ENCODE peak calls at places on chromosomes 12 and 14, in eight cellular contexts. One of them, this sample, is unnamed.

GRCh38 chr12:72230589-72230988 is 41.6 kb upstream of the TRHDE start:
- DNase-seq in prostate gland: no peak
- DNase-seq in astrocyte: peak
- DNase-seq in ACHN: no peak
- DNase-seq in activated T-helper 9 cell treated with anti-CD3 and anti-CD28 coated beads, Interleukin-2, amount 50 U/mL, for 16 hours: no peak
- DNase-seq in GM13976: no peak
- DNase-seq in stimulated activated CD8-positive, alpha-beta memory T cell treated with anti-CD3 and anti-CD28 coated beads, Interleukin-4, amount 100 ng/mL, for 48 hours: no peak
- DNase-seq in stimulated activated CD4-positive, alpha-beta T cell treated with anti-CD3 and anti-CD28 coated beads, Interleukin-4, amount 100 ng/mL, for 4 hours: no peak
- DNase-seq in this sample: no peak

GRCh38 chr12:121748218-121748570 is 35.6 kb downstream of the TMEM120B start:
- DNase-seq in activated T-helper 9 cell treated with anti-CD3 and anti-CD28 coated beads, Interleukin-2, amount 50 U/mL, for 16 hours: no peak
- DNase-seq in stimulated activated CD4-positive, alpha-beta T cell treated with anti-CD3 and anti-CD28 coated beads, Interleukin-4, amount 100 ng/mL, for 4 hours: no peak
- DNase-seq in astrocyte: no peak
- DNase-seq in GM13976: no peak
- DNase-seq in prostate gland: no peak
- DNase-seq in stimulated activated CD8-positive, alpha-beta memory T cell treated with anti-CD3 and anti-CD28 coated beads, Interleukin-4, amount 100 ng/mL, for 48 hours: no peak
- DNase-seq in ACHN: no peak
- DNase-seq in this sample: no peak

GRCh38 chr12:110246690-110247339 is 34.2 kb upstream of the ATP2A2 start:
- DNase-seq in prostate gland: peak
- DNase-seq in astrocyte: no peak
- DNase-seq in ACHN: no peak
- DNase-seq in stimulated activated CD4-positive, alpha-beta T cell treated with anti-CD3 and anti-CD28 coated beads, Interleukin-4, amount 100 ng/mL, for 4 hours: no peak
- DNase-seq in stimulated activated CD8-positive, alpha-beta memory T cell treated with anti-CD3 and anti-CD28 coated beads, Interleukin-4, amount 100 ng/mL, for 48 hours: no peak
- DNase-seq in GM13976: no peak
- DNase-seq in activated T-helper 9 cell treated with anti-CD3 and anti-CD28 coated beads, Interleukin-2, amount 50 U/mL, for 16 hours: no peak
- DNase-seq in this sample: no peak

GRCh38 chr12:113208041-113208934 is 13.0 kb upstream of the TPCN1 start:
- DNase-seq in prostate gland: no peak
- DNase-seq in stimulated activated CD4-positive, alpha-beta T cell treated with anti-CD3 and anti-CD28 coated beads, Interleukin-4, amount 100 ng/mL, for 4 hours: peak
- DNase-seq in activated T-helper 9 cell treated with anti-CD3 and anti-CD28 coated beads, Interleukin-2, amount 50 U/mL, for 16 hours: peak
- DNase-seq in GM13976: peak
- DNase-seq in ACHN: no peak
- DNase-seq in astrocyte: no peak
- DNase-seq in stimulated activated CD8-positive, alpha-beta memory T cell treated with anti-CD3 and anti-CD28 coated beads, Interleukin-4, amount 100 ng/mL, for 48 hours: peak
- DNase-seq in this sample: peak

GRCh38 chr12:132062481-132062880 is 81.6 kb downstream of the DDX51 start:
- DNase-seq in stimulated activated CD8-positive, alpha-beta memory T cell treated with anti-CD3 and anti-CD28 coated beads, Interleukin-4, amount 100 ng/mL, for 48 hours: no peak
- DNase-seq in activated T-helper 9 cell treated with anti-CD3 and anti-CD28 coated beads, Interleukin-2, amount 50 U/mL, for 16 hours: no peak
- DNase-seq in prostate gland: no peak
- DNase-seq in GM13976: no peak
- DNase-seq in stimulated activated CD4-positive, alpha-beta T cell treated with anti-CD3 and anti-CD28 coated beads, Interleukin-4, amount 100 ng/mL, for 4 hours: no peak
- DNase-seq in ACHN: no peak
- DNase-seq in astrocyte: no peak
- DNase-seq in this sample: peak

GRCh38 chr14:20343855-20344205 is 395 bp downstream of the PARP2 start:
- DNase-seq in stimulated activated CD8-positive, alpha-beta memory T cell treated with anti-CD3 and anti-CD28 coated beads, Interleukin-4, amount 100 ng/mL, for 48 hours: no peak
- DNase-seq in astrocyte: peak
- DNase-seq in GM13976: no peak
- DNase-seq in ACHN: peak
- DNase-seq in stimulated activated CD4-positive, alpha-beta T cell treated with anti-CD3 and anti-CD28 coated beads, Interleukin-4, amount 100 ng/mL, for 4 hours: no peak
- DNase-seq in activated T-helper 9 cell treated with anti-CD3 and anti-CD28 coated beads, Interleukin-2, amount 50 U/mL, for 16 hours: no peak
- DNase-seq in prostate gland: no peak
- DNase-seq in this sample: no peak

GRCh38 chr14:104247336-104248202 is 109.2 kb downstream of the KIF26A start:
- DNase-seq in ACHN: no peak
- DNase-seq in activated T-helper 9 cell treated with anti-CD3 and anti-CD28 coated beads, Interleukin-2, amount 50 U/mL, for 16 hours: no peak
- DNase-seq in stimulated activated CD4-positive, alpha-beta T cell treated with anti-CD3 and anti-CD28 coated beads, Interleukin-4, amount 100 ng/mL, for 4 hours: no peak
- DNase-seq in prostate gland: no peak
- DNase-seq in stimulated activated CD8-positive, alpha-beta memory T cell treated with anti-CD3 and anti-CD28 coated beads, Interleukin-4, amount 100 ng/mL, for 48 hours: no peak
- DNase-seq in GM13976: no peak
- DNase-seq in astrocyte: no peak
- DNase-seq in this sample: peak

GRCh38 chr12:87793134-87793533 is 236.1 kb downstream of the C12orf50 start:
- DNase-seq in activated T-helper 9 cell treated with anti-CD3 and anti-CD28 coated beads, Interleukin-2, amount 50 U/mL, for 16 hours: no peak
- DNase-seq in GM13976: no peak
- DNase-seq in astrocyte: peak
- DNase-seq in prostate gland: no peak
- DNase-seq in stimulated activated CD4-positive, alpha-beta T cell treated with anti-CD3 and anti-CD28 coated beads, Interleukin-4, amount 100 ng/mL, for 4 hours: no peak
- DNase-seq in stimulated activated CD8-positive, alpha-beta memory T cell treated with anti-CD3 and anti-CD28 coated beads, Interleukin-4, amount 100 ng/mL, for 48 hours: no peak
- DNase-seq in ACHN: no peak
- DNase-seq in this sample: no peak

GRCh38 chr12:4909734-4910501 is at the start of gene KCNA1:
- DNase-seq in stimulated activated CD8-positive, alpha-beta memory T cell treated with anti-CD3 and anti-CD28 coated beads, Interleukin-4, amount 100 ng/mL, for 48 hours: peak
- DNase-seq in stimulated activated CD4-positive, alpha-beta T cell treated with anti-CD3 and anti-CD28 coated beads, Interleukin-4, amount 100 ng/mL, for 4 hours: peak
- DNase-seq in prostate gland: no peak
- DNase-seq in GM13976: peak
- DNase-seq in astrocyte: peak
- DNase-seq in activated T-helper 9 cell treated with anti-CD3 and anti-CD28 coated beads, Interleukin-2, amount 50 U/mL, for 16 hours: no peak
- DNase-seq in ACHN: no peak
- DNase-seq in this sample: no peak

GRCh38 chr14:57487771-57488170 is 5.9 kb downstream of the CCDC198 start:
- DNase-seq in stimulated activated CD4-positive, alpha-beta T cell treated with anti-CD3 and anti-CD28 coated beads, Interleukin-4, amount 100 ng/mL, for 4 hours: no peak
- DNase-seq in prostate gland: no peak
- DNase-seq in stimulated activated CD8-positive, alpha-beta memory T cell treated with anti-CD3 and anti-CD28 coated beads, Interleukin-4, amount 100 ng/mL, for 48 hours: no peak
- DNase-seq in astrocyte: peak
- DNase-seq in activated T-helper 9 cell treated with anti-CD3 and anti-CD28 coated beads, Interleukin-2, amount 50 U/mL, for 16 hours: no peak
- DNase-seq in ACHN: peak
- DNase-seq in GM13976: no peak
- DNase-seq in this sample: no peak

GRCh38 chr14:52703225-52703624 is 3.8 kb upstream of the PSMC6 start:
- DNase-seq in astrocyte: peak
- DNase-seq in activated T-helper 9 cell treated with anti-CD3 and anti-CD28 coated beads, Interleukin-2, amount 50 U/mL, for 16 hours: no peak
- DNase-seq in stimulated activated CD8-positive, alpha-beta memory T cell treated with anti-CD3 and anti-CD28 coated beads, Interleukin-4, amount 100 ng/mL, for 48 hours: no peak
- DNase-seq in ACHN: peak
- DNase-seq in GM13976: no peak
- DNase-seq in stimulated activated CD4-positive, alpha-beta T cell treated with anti-CD3 and anti-CD28 coated beads, Interleukin-4, amount 100 ng/mL, for 4 hours: no peak
- DNase-seq in prostate gland: peak
- DNase-seq in this sample: no peak

GRCh38 chr12:108827941-108828340 is 29.4 kb downstream of the SSH1 start:
- DNase-seq in stimulated activated CD8-positive, alpha-beta memory T cell treated with anti-CD3 and anti-CD28 coated beads, Interleukin-4, amount 100 ng/mL, for 48 hours: no peak
- DNase-seq in activated T-helper 9 cell treated with anti-CD3 and anti-CD28 coated beads, Interleukin-2, amount 50 U/mL, for 16 hours: no peak
- DNase-seq in stimulated activated CD4-positive, alpha-beta T cell treated with anti-CD3 and anti-CD28 coated beads, Interleukin-4, amount 100 ng/mL, for 4 hours: no peak
- DNase-seq in GM13976: no peak
- DNase-seq in ACHN: no peak
- DNase-seq in astrocyte: no peak
- DNase-seq in prostate gland: no peak
- DNase-seq in this sample: peak

GRCh38 chr12:50222275-50222783 is 55.2 kb upstream of the CERS5 start:
- DNase-seq in activated T-helper 9 cell treated with anti-CD3 and anti-CD28 coated beads, Interleukin-2, amount 50 U/mL, for 16 hours: no peak
- DNase-seq in ACHN: peak
- DNase-seq in stimulated activated CD8-positive, alpha-beta memory T cell treated with anti-CD3 and anti-CD28 coated beads, Interleukin-4, amount 100 ng/mL, for 48 hours: peak
- DNase-seq in stimulated activated CD4-positive, alpha-beta T cell treated with anti-CD3 and anti-CD28 coated beads, Interleukin-4, amount 100 ng/mL, for 4 hours: no peak
- DNase-seq in GM13976: peak
- DNase-seq in astrocyte: peak
- DNase-seq in prostate gland: peak
- DNase-seq in this sample: no peak

GRCh38 chr14:97058071-97058470 is 260.9 kb downstream of the VRK1 start:
- DNase-seq in astrocyte: no peak
- DNase-seq in stimulated activated CD4-positive, alpha-beta T cell treated with anti-CD3 and anti-CD28 coated beads, Interleukin-4, amount 100 ng/mL, for 4 hours: no peak
- DNase-seq in stimulated activated CD8-positive, alpha-beta memory T cell treated with anti-CD3 and anti-CD28 coated beads, Interleukin-4, amount 100 ng/mL, for 48 hours: no peak
- DNase-seq in ACHN: no peak
- DNase-seq in GM13976: no peak
- DNase-seq in activated T-helper 9 cell treated with anti-CD3 and anti-CD28 coated beads, Interleukin-2, amount 50 U/mL, for 16 hours: no peak
- DNase-seq in prostate gland: no peak
- DNase-seq in this sample: no peak

GRCh38 chr12:53161119-53161911 is 19.2 kb upstream of the ZNF740 start:
- DNase-seq in ACHN: no peak
- DNase-seq in GM13976: no peak
- DNase-seq in stimulated activated CD8-positive, alpha-beta memory T cell treated with anti-CD3 and anti-CD28 coated beads, Interleukin-4, amount 100 ng/mL, for 48 hours: no peak
- DNase-seq in stimulated activated CD4-positive, alpha-beta T cell treated with anti-CD3 and anti-CD28 coated beads, Interleukin-4, amount 100 ng/mL, for 4 hours: no peak
- DNase-seq in astrocyte: no peak
- DNase-seq in activated T-helper 9 cell treated with anti-CD3 and anti-CD28 coated beads, Interleukin-2, amount 50 U/mL, for 16 hours: no peak
- DNase-seq in prostate gland: no peak
- DNase-seq in this sample: no peak

GRCh38 chr12:113766133-113766879 is 199.8 kb downstream of the RBM19 start:
- DNase-seq in stimulated activated CD8-positive, alpha-beta memory T cell treated with anti-CD3 and anti-CD28 coated beads, Interleukin-4, amount 100 ng/mL, for 48 hours: no peak
- DNase-seq in activated T-helper 9 cell treated with anti-CD3 and anti-CD28 coated beads, Interleukin-2, amount 50 U/mL, for 16 hours: no peak
- DNase-seq in ACHN: no peak
- DNase-seq in GM13976: no peak
- DNase-seq in prostate gland: no peak
- DNase-seq in astrocyte: no peak
- DNase-seq in stimulated activated CD4-positive, alpha-beta T cell treated with anti-CD3 and anti-CD28 coated beads, Interleukin-4, amount 100 ng/mL, for 4 hours: no peak
- DNase-seq in this sample: no peak

GRCh38 chr14:71658261-71658860 is 273.9 kb upstream of the RGS6 start:
- DNase-seq in stimulated activated CD8-positive, alpha-beta memory T cell treated with anti-CD3 and anti-CD28 coated beads, Interleukin-4, amount 100 ng/mL, for 48 hours: no peak
- DNase-seq in stimulated activated CD4-positive, alpha-beta T cell treated with anti-CD3 and anti-CD28 coated beads, Interleukin-4, amount 100 ng/mL, for 4 hours: no peak
- DNase-seq in astrocyte: peak
- DNase-seq in GM13976: no peak
- DNase-seq in ACHN: no peak
- DNase-seq in prostate gland: no peak
- DNase-seq in activated T-helper 9 cell treated with anti-CD3 and anti-CD28 coated beads, Interleukin-2, amount 50 U/mL, for 16 hours: no peak
- DNase-seq in this sample: no peak

GRCh38 chr12:107200394-107200793 is 107.0 kb upstream of the CRY1 start:
- DNase-seq in GM13976: no peak
- DNase-seq in stimulated activated CD8-positive, alpha-beta memory T cell treated with anti-CD3 and anti-CD28 coated beads, Interleukin-4, amount 100 ng/mL, for 48 hours: no peak
- DNase-seq in stimulated activated CD4-positive, alpha-beta T cell treated with anti-CD3 and anti-CD28 coated beads, Interleukin-4, amount 100 ng/mL, for 4 hours: no peak
- DNase-seq in ACHN: peak
- DNase-seq in prostate gland: no peak
- DNase-seq in astrocyte: peak
- DNase-seq in activated T-helper 9 cell treated with anti-CD3 and anti-CD28 coated beads, Interleukin-2, amount 50 U/mL, for 16 hours: no peak
- DNase-seq in this sample: no peak

GRCh38 chr12:56154246-56154771 is 1.9 kb downstream of the MYL6B start:
- DNase-seq in stimulated activated CD8-positive, alpha-beta memory T cell treated with anti-CD3 and anti-CD28 coated beads, Interleukin-4, amount 100 ng/mL, for 48 hours: no peak
- DNase-seq in ACHN: no peak
- DNase-seq in astrocyte: no peak
- DNase-seq in prostate gland: no peak
- DNase-seq in stimulated activated CD4-positive, alpha-beta T cell treated with anti-CD3 and anti-CD28 coated beads, Interleukin-4, amount 100 ng/mL, for 4 hours: no peak
- DNase-seq in GM13976: no peak
- DNase-seq in activated T-helper 9 cell treated with anti-CD3 and anti-CD28 coated beads, Interleukin-2, amount 50 U/mL, for 16 hours: no peak
- DNase-seq in this sample: no peak

GRCh38 chr12:82774666-82775065 is 88.0 kb downstream of the TMTC2 start:
- DNase-seq in ACHN: no peak
- DNase-seq in prostate gland: no peak
- DNase-seq in astrocyte: no peak
- DNase-seq in stimulated activated CD4-positive, alpha-beta T cell treated with anti-CD3 and anti-CD28 coated beads, Interleukin-4, amount 100 ng/mL, for 4 hours: no peak
- DNase-seq in stimulated activated CD8-positive, alpha-beta memory T cell treated with anti-CD3 and anti-CD28 coated beads, Interleukin-4, amount 100 ng/mL, for 48 hours: no peak
- DNase-seq in activated T-helper 9 cell treated with anti-CD3 and anti-CD28 coated beads, Interleukin-2, amount 50 U/mL, for 16 hours: no peak
- DNase-seq in GM13976: no peak
- DNase-seq in this sample: no peak

GRCh38 chr12:52075409-52075724 is 4.1 kb upstream of the SMIM41 start:
- DNase-seq in prostate gland: peak
- DNase-seq in GM13976: no peak
- DNase-seq in stimulated activated CD4-positive, alpha-beta T cell treated with anti-CD3 and anti-CD28 coated beads, Interleukin-4, amount 100 ng/mL, for 4 hours: no peak
- DNase-seq in ACHN: no peak
- DNase-seq in activated T-helper 9 cell treated with anti-CD3 and anti-CD28 coated beads, Interleukin-2, amount 50 U/mL, for 16 hours: no peak
- DNase-seq in astrocyte: no peak
- DNase-seq in stimulated activated CD8-positive, alpha-beta memory T cell treated with anti-CD3 and anti-CD28 coated beads, Interleukin-4, amount 100 ng/mL, for 48 hours: no peak
- DNase-seq in this sample: no peak

GRCh38 chr12:95200128-95200973 is 16.9 kb downstream of the FGD6 start:
- DNase-seq in stimulated activated CD8-positive, alpha-beta memory T cell treated with anti-CD3 and anti-CD28 coated beads, Interleukin-4, amount 100 ng/mL, for 48 hours: no peak
- DNase-seq in prostate gland: no peak
- DNase-seq in GM13976: no peak
- DNase-seq in stimulated activated CD4-positive, alpha-beta T cell treated with anti-CD3 and anti-CD28 coated beads, Interleukin-4, amount 100 ng/mL, for 4 hours: no peak
- DNase-seq in ACHN: no peak
- DNase-seq in astrocyte: no peak
- DNase-seq in activated T-helper 9 cell treated with anti-CD3 and anti-CD28 coated beads, Interleukin-2, amount 50 U/mL, for 16 hours: no peak
- DNase-seq in this sample: no peak

GRCh38 chr12:3204143-3204542 is 127.0 kb downstream of the TSPAN9 start:
- DNase-seq in stimulated activated CD4-positive, alpha-beta T cell treated with anti-CD3 and anti-CD28 coated beads, Interleukin-4, amount 100 ng/mL, for 4 hours: no peak
- DNase-seq in activated T-helper 9 cell treated with anti-CD3 and anti-CD28 coated beads, Interleukin-2, amount 50 U/mL, for 16 hours: no peak
- DNase-seq in ACHN: no peak
- DNase-seq in prostate gland: no peak
- DNase-seq in astrocyte: no peak
- DNase-seq in stimulated activated CD8-positive, alpha-beta memory T cell treated with anti-CD3 and anti-CD28 coated beads, Interleukin-4, amount 100 ng/mL, for 48 hours: no peak
- DNase-seq in GM13976: no peak
- DNase-seq in this sample: no peak

GRCh38 chr12:43795716-43796282 is 10.3 kb downstream of the TWF1 start:
- DNase-seq in activated T-helper 9 cell treated with anti-CD3 and anti-CD28 coated beads, Interleukin-2, amount 50 U/mL, for 16 hours: no peak
- DNase-seq in GM13976: no peak
- DNase-seq in ACHN: no peak
- DNase-seq in astrocyte: no peak
- DNase-seq in prostate gland: no peak
- DNase-seq in stimulated activated CD4-positive, alpha-beta T cell treated with anti-CD3 and anti-CD28 coated beads, Interleukin-4, amount 100 ng/mL, for 4 hours: no peak
- DNase-seq in stimulated activated CD8-positive, alpha-beta memory T cell treated with anti-CD3 and anti-CD28 coated beads, Interleukin-4, amount 100 ng/mL, for 48 hours: no peak
- DNase-seq in this sample: no peak

GRCh38 chr14:74909911-74910310 is 13.1 kb downstream of the RPS6KL1 start:
- DNase-seq in activated T-helper 9 cell treated with anti-CD3 and anti-CD28 coated beads, Interleukin-2, amount 50 U/mL, for 16 hours: no peak
- DNase-seq in stimulated activated CD4-positive, alpha-beta T cell treated with anti-CD3 and anti-CD28 coated beads, Interleukin-4, amount 100 ng/mL, for 4 hours: no peak
- DNase-seq in prostate gland: no peak
- DNase-seq in astrocyte: no peak
- DNase-seq in stimulated activated CD8-positive, alpha-beta memory T cell treated with anti-CD3 and anti-CD28 coated beads, Interleukin-4, amount 100 ng/mL, for 48 hours: no peak
- DNase-seq in ACHN: no peak
- DNase-seq in GM13976: peak
- DNase-seq in this sample: no peak

GRCh38 chr12:54230555-54230954 is 41.8 kb upstream of the SMUG1 start:
- DNase-seq in activated T-helper 9 cell treated with anti-CD3 and anti-CD28 coated beads, Interleukin-2, amount 50 U/mL, for 16 hours: no peak
- DNase-seq in astrocyte: no peak
- DNase-seq in stimulated activated CD4-positive, alpha-beta T cell treated with anti-CD3 and anti-CD28 coated beads, Interleukin-4, amount 100 ng/mL, for 4 hours: no peak
- DNase-seq in GM13976: no peak
- DNase-seq in ACHN: no peak
- DNase-seq in stimulated activated CD8-positive, alpha-beta memory T cell treated with anti-CD3 and anti-CD28 coated beads, Interleukin-4, amount 100 ng/mL, for 48 hours: no peak
- DNase-seq in prostate gland: no peak
- DNase-seq in this sample: no peak

GRCh38 chr14:74697543-74697942 is 15.3 kb downstream of the AREL1 start:
- DNase-seq in activated T-helper 9 cell treated with anti-CD3 and anti-CD28 coated beads, Interleukin-2, amount 50 U/mL, for 16 hours: no peak
- DNase-seq in astrocyte: peak
- DNase-seq in GM13976: no peak
- DNase-seq in prostate gland: no peak
- DNase-seq in stimulated activated CD4-positive, alpha-beta T cell treated with anti-CD3 and anti-CD28 coated beads, Interleukin-4, amount 100 ng/mL, for 4 hours: no peak
- DNase-seq in stimulated activated CD8-positive, alpha-beta memory T cell treated with anti-CD3 and anti-CD28 coated beads, Interleukin-4, amount 100 ng/mL, for 48 hours: no peak
- DNase-seq in ACHN: no peak
- DNase-seq in this sample: no peak

GRCh38 chr12:6563448-6564050 is 4.5 kb downstream of the NOP2 start:
- DNase-seq in stimulated activated CD4-positive, alpha-beta T cell treated with anti-CD3 and anti-CD28 coated beads, Interleukin-4, amount 100 ng/mL, for 4 hours: peak
- DNase-seq in GM13976: peak
- DNase-seq in stimulated activated CD8-positive, alpha-beta memory T cell treated with anti-CD3 and anti-CD28 coated beads, Interleukin-4, amount 100 ng/mL, for 48 hours: peak
- DNase-seq in prostate gland: no peak
- DNase-seq in astrocyte: no peak
- DNase-seq in activated T-helper 9 cell treated with anti-CD3 and anti-CD28 coated beads, Interleukin-2, amount 50 U/mL, for 16 hours: peak
- DNase-seq in ACHN: peak
- DNase-seq in this sample: peak

GRCh38 chr12:25056486-25057130 is 107.7 kb upstream of the BCAT1 start:
- DNase-seq in stimulated activated CD4-positive, alpha-beta T cell treated with anti-CD3 and anti-CD28 coated beads, Interleukin-4, amount 100 ng/mL, for 4 hours: no peak
- DNase-seq in ACHN: no peak
- DNase-seq in GM13976: no peak
- DNase-seq in activated T-helper 9 cell treated with anti-CD3 and anti-CD28 coated beads, Interleukin-2, amount 50 U/mL, for 16 hours: no peak
- DNase-seq in stimulated activated CD8-positive, alpha-beta memory T cell treated with anti-CD3 and anti-CD28 coated beads, Interleukin-4, amount 100 ng/mL, for 48 hours: no peak
- DNase-seq in astrocyte: no peak
- DNase-seq in prostate gland: no peak
- DNase-seq in this sample: no peak

GRCh38 chr12:28023156-28023887 is 50.8 kb upstream of the PTHLH start:
- DNase-seq in GM13976: no peak
- DNase-seq in ACHN: peak
- DNase-seq in prostate gland: no peak
- DNase-seq in activated T-helper 9 cell treated with anti-CD3 and anti-CD28 coated beads, Interleukin-2, amount 50 U/mL, for 16 hours: no peak
- DNase-seq in stimulated activated CD8-positive, alpha-beta memory T cell treated with anti-CD3 and anti-CD28 coated beads, Interleukin-4, amount 100 ng/mL, for 48 hours: no peak
- DNase-seq in stimulated activated CD4-positive, alpha-beta T cell treated with anti-CD3 and anti-CD28 coated beads, Interleukin-4, amount 100 ng/mL, for 4 hours: no peak
- DNase-seq in astrocyte: peak
- DNase-seq in this sample: no peak

GRCh38 chr12:6828671-6829531 is 694 bp downstream of the P3H3 start:
- DNase-seq in prostate gland: peak
- DNase-seq in stimulated activated CD8-positive, alpha-beta memory T cell treated with anti-CD3 and anti-CD28 coated beads, Interleukin-4, amount 100 ng/mL, for 48 hours: peak
- DNase-seq in activated T-helper 9 cell treated with anti-CD3 and anti-CD28 coated beads, Interleukin-2, amount 50 U/mL, for 16 hours: peak
- DNase-seq in GM13976: peak
- DNase-seq in ACHN: peak
- DNase-seq in astrocyte: peak
- DNase-seq in stimulated activated CD4-positive, alpha-beta T cell treated with anti-CD3 and anti-CD28 coated beads, Interleukin-4, amount 100 ng/mL, for 4 hours: peak
- DNase-seq in this sample: peak

GRCh38 chr12:33438890-33439586 is 581 bp downstream of the SYT10 start:
- DNase-seq in stimulated activated CD8-positive, alpha-beta memory T cell treated with anti-CD3 and anti-CD28 coated beads, Interleukin-4, amount 100 ng/mL, for 48 hours: no peak
- DNase-seq in astrocyte: no peak
- DNase-seq in prostate gland: no peak
- DNase-seq in activated T-helper 9 cell treated with anti-CD3 and anti-CD28 coated beads, Interleukin-2, amount 50 U/mL, for 16 hours: no peak
- DNase-seq in ACHN: no peak
- DNase-seq in stimulated activated CD4-positive, alpha-beta T cell treated with anti-CD3 and anti-CD28 coated beads, Interleukin-4, amount 100 ng/mL, for 4 hours: no peak
- DNase-seq in GM13976: peak
- DNase-seq in this sample: peak

GRCh38 chr14:22337938-22338337 is 251.1 kb downstream of the DAD1 start:
- DNase-seq in GM13976: no peak
- DNase-seq in ACHN: no peak
- DNase-seq in stimulated activated CD4-positive, alpha-beta T cell treated with anti-CD3 and anti-CD28 coated beads, Interleukin-4, amount 100 ng/mL, for 4 hours: no peak
- DNase-seq in stimulated activated CD8-positive, alpha-beta memory T cell treated with anti-CD3 and anti-CD28 coated beads, Interleukin-4, amount 100 ng/mL, for 48 hours: no peak
- DNase-seq in activated T-helper 9 cell treated with anti-CD3 and anti-CD28 coated beads, Interleukin-2, amount 50 U/mL, for 16 hours: no peak
- DNase-seq in prostate gland: no peak
- DNase-seq in astrocyte: no peak
- DNase-seq in this sample: no peak

GRCh38 chr14:89067293-89067972 is 243.0 kb downstream of the TTC8 start:
- DNase-seq in ACHN: no peak
- DNase-seq in prostate gland: no peak
- DNase-seq in GM13976: no peak
- DNase-seq in activated T-helper 9 cell treated with anti-CD3 and anti-CD28 coated beads, Interleukin-2, amount 50 U/mL, for 16 hours: no peak
- DNase-seq in stimulated activated CD8-positive, alpha-beta memory T cell treated with anti-CD3 and anti-CD28 coated beads, Interleukin-4, amount 100 ng/mL, for 48 hours: peak
- DNase-seq in stimulated activated CD4-positive, alpha-beta T cell treated with anti-CD3 and anti-CD28 coated beads, Interleukin-4, amount 100 ng/mL, for 4 hours: no peak
- DNase-seq in astrocyte: no peak
- DNase-seq in this sample: no peak

This sample was measured in spleen.